ENCODE peak calls at places on chromosome 9, in six cellular contexts. D is IMR-90; L is lower leg skin; U is NCI-H2171; T is activated CD8-positive, alpha-beta memory T cell treated with anti-CD3 and anti-CD28 coated beads, Interleukin-2, amount 50 U/mL, for 48 hours; A is GM12865. R is an unnamed sample.

GRCh38 chr9:110767559-110768063 is 99.0 kb downstream of the MUSK start:
- DNase-seq in D (peak), L (peak), U (no peak), T (no peak), A (no peak), R (peak)

GRCh38 chr9:114792396-114792795 is 13.4 kb downstream of the TNFSF15 start:
- DNase-seq in D (no peak), L (no peak), U (no peak), T (no peak), A (no peak), R (no peak)

GRCh38 chr9:133113163-133113927 is 7.7 kb downstream of the RALGDS start:
- DNase-seq in D (peak), L (no peak), U (no peak), T (no peak), A (no peak), R (peak)

GRCh38 chr9:36597412-36598178 is 24.9 kb downstream of the MELK start:
- DNase-seq in D (peak), L (no peak), U (no peak), T (no peak), A (peak), R (peak)

GRCh38 chr9:131960805-131961495 is 118.7 kb downstream of the MED27 start:
- DNase-seq in D (no peak), L (no peak), U (no peak), T (no peak), A (no peak), R (no peak)

GRCh38 chr9:8600914-8601680 is 801.5 kb upstream of the DMAC1 start:
- DNase-seq in D (no peak), L (no peak), U (no peak), T (no peak), A (no peak), R (no peak)

GRCh38 chr9:15642369-15642962 is 89.6 kb downstream of the CCDC171 start:
- DNase-seq in D (peak), L (no peak), U (peak), T (no peak), A (peak), R (peak)

GRCh38 chr9:133188006-133188842 is 20.8 kb downstream of the OBP2B start:
- DNase-seq in D (no peak), L (no peak), U (peak), T (no peak), A (peak), R (no peak)

GRCh38 chr9:126154182-126154827 is 172.3 kb upstream of the MVB12B start:
- DNase-seq in D (no peak), L (peak), U (no peak), T (peak), A (no peak), R (no peak)

GRCh38 chr9:108205276-108205675 is 650.5 kb downstream of the ACTL7B start:
- DNase-seq in D (no peak), L (no peak), U (no peak), T (no peak), A (no peak), R (peak)

GRCh38 chr9:3027260-3027659 is 183.4 kb upstream of the PUM3 start:
- DNase-seq in D (no peak), L (no peak), U (peak), T (no peak), A (no peak), R (no peak)

GRCh38 chr9:73565833-73566465 is 414.3 kb downstream of the ANXA1 start:
- DNase-seq in D (no peak), L (no peak), U (no peak), T (no peak), A (peak), R (no peak)

GRCh38 chr9:128100581-128100980 is 26.9 kb downstream of the PTGES2 start:
- DNase-seq in D (no peak), L (no peak), U (no peak), T (no peak), A (no peak), R (no peak)

GRCh38 chr9:137138701-137139467 is at the start of gene GRIN1:
- DNase-seq in D (no peak), L (no peak), U (peak), T (no peak), A (no peak), R (peak)

GRCh38 chr9:21153688-21154608 is 12.3 kb upstream of the IFNW1 start:
- DNase-seq in D (peak), L (no peak), U (no peak), T (no peak), A (peak), R (no peak)

GRCh38 chr9:137294091-137294683 is 7.9 kb downstream of the NRARP start:
- DNase-seq in D (peak), L (no peak), U (peak), T (no peak), A (peak), R (no peak)

GRCh38 chr9:126763130-126763764 is 41.6 kb upstream of the ZBTB43 start:
- DNase-seq in D (no peak), L (no peak), U (no peak), T (no peak), A (peak), R (no peak)

GRCh38 chr9:127557466-127557869 is 54.6 kb upstream of the STXBP1 start:
- DNase-seq in D (no peak), L (no peak), U (no peak), T (no peak), A (no peak), R (peak)

GRCh38 chr9:69178583-69179011 is 4.5 kb downstream of the TJP2 start:
- DNase-seq in D (peak), L (no peak), U (no peak), T (no peak), A (no peak), R (no peak)

GRCh38 chr9:121538221-121538620 is 38.6 kb upstream of the GGTA1 start:
- DNase-seq in D (no peak), L (no peak), U (no peak), T (no peak), A (no peak), R (no peak)

GRCh38 chr9:89519393-89519805 is 21.5 kb upstream of the SEMA4D start:
- DNase-seq in D (peak), L (no peak), U (no peak), T (no peak), A (peak), R (no peak)

GRCh38 chr9:122463828-122464632 is 13.7 kb downstream of the OR1J1 start:
- DNase-seq in D (no peak), L (no peak), U (no peak), T (no peak), A (peak), R (no peak)

GRCh38 chr9:31323726-31324444 is 1060.6 kb upstream of the ACO1 start:
- DNase-seq in D (no peak), L (no peak), U (no peak), T (no peak), A (no peak), R (no peak)

GRCh38 chr9:136970361-136970760 is 6.9 kb upstream of the PTGDS start:
- DNase-seq in D (no peak), L (no peak), U (no peak), T (no peak), A (no peak), R (no peak)

GRCh38 chr9:38318755-38319495 is 73.6 kb upstream of the ALDH1B1 start:
- DNase-seq in D (peak), L (no peak), U (no peak), T (no peak), A (peak), R (no peak)

GRCh38 chr9:76255781-76256455 is 138.3 kb downstream of the RFK start:
- DNase-seq in D (peak), L (peak), U (no peak), T (no peak), A (no peak), R (peak)

GRCh38 chr9:127505396-127506116 is 54.2 kb downstream of the LRSAM1 start:
- DNase-seq in D (no peak), L (no peak), U (no peak), T (peak), A (peak), R (peak)

GRCh38 chr9:74449060-74449459 is 48.1 kb upstream of the RORB start:
- DNase-seq in D (no peak), L (no peak), U (no peak), T (no peak), A (no peak), R (no peak)

GRCh38 chr9:21252727-21253547 is 13.1 kb upstream of the IFNA14 start:
- DNase-seq in D (peak), L (peak), U (no peak), T (no peak), A (peak), R (peak)

GRCh38 chr9:33289501-33289900 is 815 bp upstream of the NFX1 start:
- DNase-seq in D (no peak), L (peak), U (no peak), T (peak), A (no peak), R (no peak)

GRCh38 chr9:17137576-17137975 is 2.7 kb downstream of the CNTLN start:
- DNase-seq in D (peak), L (no peak), U (no peak), T (no peak), A (no peak), R (no peak)

R was measured in AG08395.